ENCODE peak calls at places on chromosomes 11 and 22, in five cellular contexts. F, L, B, H and A are unnamed samples.

GRCh38 chr11:95289378-95289777 is 58.4 kb upstream of the SESN3 start:
- DNase-seq in F (no peak), L (no peak), B (no peak), H (no peak), A (no peak)

GRCh38 chr11:123063396-123064267 is 1.7 kb upstream of the HSPA8 start:
- DNase-seq in F (no peak), L (peak; percentile 45), B (no peak), H (no peak), A (peak; percentile 78)

GRCh38 chr22:27116295-27116694 is 458.9 kb downstream of the MIAT start:
- DNase-seq in F (no peak), L (no peak), B (no peak), H (no peak), A (no peak)

GRCh38 chr22:49789289-49790141 is 38.2 kb downstream of the BRD1 start:
- DNase-seq in F (no peak), L (no peak), B (no peak), H (peak; percentile 81), A (peak; percentile 76)

GRCh38 chr22:49503896-49504521 is 323.7 kb downstream of the BRD1 start:
- DNase-seq in F (no peak), L (no peak), B (no peak), H (no peak), A (no peak)

GRCh38 chr11:110035339-110035738 is 57.9 kb upstream of the ZC3H12C start:
- DNase-seq in F (no peak), L (no peak), B (no peak), H (no peak), A (no peak)

GRCh38 chr11:65560555-65561418 is 2.6 kb upstream of the LTBP3 start:
- DNase-seq in F (no peak), L (peak; percentile 65), B (no peak), H (no peak), A (peak; percentile 79)

GRCh38 chr11:31915867-31916266 is 104.7 kb upstream of the PAX6 start:
- DNase-seq in F (no peak), L (no peak), B (no peak), H (no peak), A (no peak)

GRCh38 chr11:57644748-57645715 is 4.7 kb downstream of the YPEL4 start:
- DNase-seq in F (peak; percentile 83), L (peak; percentile 84), B (peak; percentile 93), H (peak; percentile 92), A (peak; percentile 84)

GRCh38 chr11:101913631-101914030 is 1.2 kb upstream of the CEP126 start:
- DNase-seq in F (no peak), L (no peak), B (no peak), H (no peak), A (peak; percentile 4)

GRCh38 chr11:76684470-76684869 is 13.9 kb upstream of the LRRC32 start:
- DNase-seq in F (no peak), L (no peak), B (no peak), H (no peak), A (no peak)

GRCh38 chr11:77449784-77450183 is 24.1 kb downstream of the PAK1 start:
- DNase-seq in F (no peak), L (no peak), B (no peak), H (no peak), A (no peak)

GRCh38 chr22:46090051-46090591 is 60.2 kb upstream of the PPARA start:
- DNase-seq in F (no peak), L (peak; percentile 39), B (no peak), H (no peak), A (no peak)

GRCh38 chr11:132140056-132140455 is 769.6 kb downstream of the NTM start:
- DNase-seq in F (no peak), L (no peak), B (no peak), H (no peak), A (no peak)

GRCh38 chr11:44421090-44421675 is 111.2 kb upstream of the ALX4 start:
- DNase-seq in F (no peak), L (no peak), B (no peak), H (no peak), A (no peak)

GRCh38 chr22:42820075-42820763 is 36.9 kb downstream of the ARFGAP3 start:
- DNase-seq in F (peak; percentile 18), L (no peak), B (peak; percentile 36), H (peak; percentile 4), A (peak; percentile 84)

GRCh38 chr11:46277623-46278386 is at the start of gene CREB3L1:
- DNase-seq in F (peak; percentile 82), L (peak; percentile 84), B (no peak), H (no peak), A (no peak)

GRCh38 chr22:44891791-44892190 is 118.0 kb downstream of the PHF21B start:
- DNase-seq in F (no peak), L (no peak), B (no peak), H (peak; percentile 70), A (no peak)

GRCh38 chr11:100929377-100929776 is 200.2 kb downstream of the PGR start:
- DNase-seq in F (no peak), L (no peak), B (no peak), H (no peak), A (peak; percentile 66)

GRCh38 chr11:71568707-71569349 is 3.5 kb downstream of the KRTAP5-10 start:
- DNase-seq in F (no peak), L (no peak), B (no peak), H (no peak), A (peak; percentile 16)

GRCh38 chr22:42001127-42001526 is 2.5 kb downstream of the WBP2NL start:
- DNase-seq in F (no peak), L (no peak), B (no peak), H (no peak), A (no peak)

GRCh38 chr11:124233376-124233775 is 7.5 kb upstream of the OR8G1 start:
- DNase-seq in F (no peak), L (no peak), B (no peak), H (no peak), A (no peak)

GRCh38 chr11:31441296-31441695 is 68.1 kb downstream of the IMMP1L start:
- DNase-seq in F (no peak), L (no peak), B (no peak), H (no peak), A (no peak)

GRCh38 chr11:11982975-11983374 is 25.5 kb downstream of the DKK3 start:
- DNase-seq in F (no peak), L (no peak), B (no peak), H (no peak), A (peak; percentile 39)

GRCh38 chr11:92276773-92277172 is 52.2 kb downstream of the FAT3 start:
- DNase-seq in F (no peak), L (no peak), B (no peak), H (no peak), A (peak; percentile 41)

GRCh38 chr11:114377612-114378267 is 22.6 kb downstream of the C11orf71 start:
- DNase-seq in F (no peak), L (no peak), B (no peak), H (no peak), A (no peak)

GRCh38 chr22:45843030-45843429 is 133.9 kb downstream of the WNT7B start:
- DNase-seq in F (no peak), L (no peak), B (no peak), H (no peak), A (no peak)

GRCh38 chr22:50696251-50696798 is 23.7 kb downstream of the SHANK3 start:
- DNase-seq in F (no peak), L (peak; percentile 5), B (no peak), H (peak; percentile 76), A (no peak)

DNA sequence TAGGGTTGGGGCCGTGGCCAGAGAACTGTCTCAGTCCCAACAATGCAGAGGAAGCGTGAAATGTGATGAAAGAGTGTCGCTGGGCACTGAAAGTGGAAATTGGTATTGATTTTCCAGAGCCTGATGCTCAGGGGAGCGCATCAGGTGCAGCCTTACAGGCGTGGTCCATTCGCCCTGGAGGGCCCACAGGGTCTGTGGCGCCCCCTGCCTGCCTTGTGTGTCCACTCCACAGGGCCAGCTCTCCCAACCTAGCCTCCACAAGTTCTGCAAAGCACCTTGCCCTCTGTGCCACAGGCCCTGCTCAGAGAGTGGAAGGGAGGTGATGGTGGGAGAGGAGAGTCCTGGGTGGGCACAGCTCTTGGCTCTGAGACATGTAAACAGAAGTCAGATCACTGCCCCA is 54.9 kb upstream of the LMO1 start:
- DNase-seq in F (peak; percentile 50), L (no peak), B (no peak), H (no peak), A (no peak)
- TF ChIP-seq CTCF in F (peak; percentile 60), L (no peak), B (no peak), H (peak; percentile 7), A (peak; percentile 23)

GRCh38 chr22:37906364-37907008 is 389 bp downstream of the MICALL1 start:
- DNase-seq in F (peak; percentile 74), L (peak; percentile 68), B (no peak), H (no peak), A (no peak)

GRCh38 chr22:37904572-37905533 is 1.2 kb upstream of the MICALL1 start:
- DNase-seq in F (peak; percentile 57), L (peak; percentile 37), B (no peak), H (no peak), A (peak; percentile 98)

GRCh38 chr22:37907036-37907954 is 1.2 kb downstream of the MICALL1 start:
- DNase-seq in F (no peak), L (peak; percentile 39), B (no peak), H (no peak), A (peak; percentile 47)

GRCh38 chr22:37909756-37910155 is 3.7 kb downstream of the MICALL1 start:
- DNase-seq in F (no peak), L (no peak), B (no peak), H (no peak), A (no peak)

GRCh38 chr22:37905534-37906363 is at the start of gene MICALL1:
- DNase-seq in F (peak; percentile 88), L (peak; percentile 87), B (no peak), H (no peak), A (peak; percentile 73)
- TF ChIP-seq CTCF in F (peak; percentile 65), L (peak; percentile 39), B (peak; percentile 42), H (peak; percentile 20), A (no peak)

GRCh38 chr11:19659529-19659928 is 53.1 kb upstream of the NAV2 start:
- DNase-seq in F (no peak), L (no peak), B (no peak), H (no peak), A (no peak)

GRCh38 chr11:19656140-19656541 is 56.5 kb upstream of the NAV2 start:
- DNase-seq in F (no peak), L (no peak), B (no peak), H (no peak), A (no peak)

GRCh38 chr11:19660076-19660475 is 52.6 kb upstream of the NAV2 start:
- DNase-seq in F (peak; percentile 47), L (no peak), B (no peak), H (no peak), A (peak; percentile 66)

GRCh38 chr11:19661827-19662226 is 50.8 kb upstream of the NAV2 start:
- DNase-seq in F (no peak), L (no peak), B (no peak), H (no peak), A (no peak)

GRCh38 chr11:19658344-19658743 is 54.3 kb upstream of the NAV2 start:
- DNase-seq in F (no peak), L (no peak), B (no peak), H (no peak), A (no peak)
- TF ChIP-seq CTCF in F (no peak), L (no peak), B (peak; percentile 29), H (no peak), A (peak; percentile 36)

DNA sequence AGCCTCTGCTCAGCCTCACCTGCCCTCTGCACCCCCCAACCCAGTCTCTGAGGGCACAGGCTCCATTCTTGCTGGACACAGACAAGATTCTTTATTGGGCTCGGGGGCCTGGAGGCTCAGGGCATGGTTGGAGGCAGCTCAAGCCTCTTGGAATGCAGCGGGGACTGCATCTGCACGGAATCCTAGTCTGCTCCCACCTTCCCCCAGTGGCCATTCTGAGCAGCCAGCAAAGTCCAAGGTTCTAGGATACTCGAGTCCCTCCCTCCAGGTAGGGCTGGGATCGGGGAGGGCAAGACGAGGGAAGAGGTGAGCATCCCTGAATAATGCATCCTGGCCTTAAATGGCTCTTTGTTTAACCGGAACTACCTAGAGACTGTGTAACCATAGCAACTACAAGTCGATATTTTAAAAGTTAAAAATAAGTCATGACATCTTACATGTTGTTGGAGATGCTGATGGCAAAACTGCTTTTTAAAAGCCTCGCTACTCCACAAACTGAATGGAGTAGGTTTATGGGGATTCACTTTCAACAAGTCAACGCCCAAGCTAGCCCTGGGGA is 10.7 kb upstream of the IGSF22 start:
- DNase-seq in F (no peak), L (no peak), B (no peak), H (no peak), A (no peak)
- TF ChIP-seq CTCF in F (no peak), L (no peak), B (no peak), H (no peak), A (no peak)